ENCODE peak calls at places on chromosomes 16 and 17, in seven cellular contexts. One of them, this sample, is unnamed.

GRCh38 chr17:35612924-35613521 is 25.9 kb downstream of the AP2B1 start:
- DNase-seq in coronary artery: no peak
- DNase-seq in GM12865: peak; percentile 55
- DNase-seq in Peyer's patch: peak; percentile 22
- DNase-seq in stomach: peak; percentile 44
- DNase-seq in heart right ventricle: peak; percentile 20
- DNase-seq in BJ: no peak
- DNase-seq in this sample: peak; percentile 78

GRCh38 chr17:45342871-45343526 is 26.2 kb upstream of the MAP3K14 start:
- DNase-seq in coronary artery: no peak
- DNase-seq in GM12865: no peak
- DNase-seq in Peyer's patch: no peak
- DNase-seq in stomach: no peak
- DNase-seq in heart right ventricle: no peak
- DNase-seq in BJ: no peak
- DNase-seq in this sample: no peak

GRCh38 chr17:76382305-76382802 is 2.1 kb upstream of the SPHK1 start:
- DNase-seq in coronary artery: no peak
- DNase-seq in GM12865: no peak
- DNase-seq in Peyer's patch: no peak
- DNase-seq in stomach: no peak
- DNase-seq in heart right ventricle: no peak
- DNase-seq in BJ: no peak
- DNase-seq in this sample: no peak

GRCh38 chr16:54930034-54930938 is at the start of gene IRX5:
- DNase-seq in coronary artery: peak; percentile 96
- DNase-seq in GM12865: peak; percentile 54
- DNase-seq in Peyer's patch: peak; percentile 20
- DNase-seq in stomach: peak; percentile 92
- DNase-seq in heart right ventricle: peak; percentile 92
- DNase-seq in BJ: peak; percentile 82
- DNase-seq in this sample: peak; percentile 96

GRCh38 chr17:65472602-65473001 is 88.8 kb downstream of the AXIN2 start:
- DNase-seq in coronary artery: peak; percentile 81
- DNase-seq in GM12865: no peak
- DNase-seq in Peyer's patch: no peak
- DNase-seq in stomach: no peak
- DNase-seq in heart right ventricle: no peak
- DNase-seq in BJ: peak; percentile 9
- DNase-seq in this sample: peak; percentile 80

GRCh38 chr16:58670946-58671583 is 13.5 kb downstream of the SLC38A7 start:
- DNase-seq in coronary artery: no peak
- DNase-seq in GM12865: no peak
- DNase-seq in Peyer's patch: no peak
- DNase-seq in stomach: no peak
- DNase-seq in heart right ventricle: no peak
- DNase-seq in BJ: no peak
- DNase-seq in this sample: no peak

GRCh38 chr17:72434581-72434980 is 313.8 kb downstream of the SOX9 start:
- DNase-seq in coronary artery: no peak
- DNase-seq in GM12865: no peak
- DNase-seq in Peyer's patch: no peak
- DNase-seq in stomach: no peak
- DNase-seq in heart right ventricle: no peak
- DNase-seq in BJ: no peak
- DNase-seq in this sample: no peak

GRCh38 chr16:72865258-72865657 is 182.7 kb downstream of the ZFHX3 start:
- DNase-seq in coronary artery: no peak
- DNase-seq in GM12865: no peak
- DNase-seq in Peyer's patch: no peak
- DNase-seq in stomach: no peak
- DNase-seq in heart right ventricle: no peak
- DNase-seq in BJ: no peak
- DNase-seq in this sample: no peak

GRCh38 chr17:60630352-60630751 is 30.4 kb downstream of the PPM1D start:
- DNase-seq in coronary artery: no peak
- DNase-seq in GM12865: no peak
- DNase-seq in Peyer's patch: no peak
- DNase-seq in stomach: no peak
- DNase-seq in heart right ventricle: no peak
- DNase-seq in BJ: no peak
- DNase-seq in this sample: peak; percentile 61

GRCh38 chr17:40535924-40536717 is 29.2 kb downstream of the CCR7 start:
- DNase-seq in coronary artery: no peak
- DNase-seq in GM12865: no peak
- DNase-seq in Peyer's patch: no peak
- DNase-seq in stomach: no peak
- DNase-seq in heart right ventricle: peak; percentile 70
- DNase-seq in BJ: no peak
- DNase-seq in this sample: peak; percentile 65

GRCh38 chr16:84950906-84951305 is 60.4 kb downstream of the ZDHHC7 start:
- DNase-seq in coronary artery: no peak
- DNase-seq in GM12865: peak; percentile 55
- DNase-seq in Peyer's patch: no peak
- DNase-seq in stomach: no peak
- DNase-seq in heart right ventricle: no peak
- DNase-seq in BJ: no peak
- DNase-seq in this sample: no peak

GRCh38 chr16:84314373-84314772 is 19.7 kb downstream of the WFDC1 start:
- DNase-seq in coronary artery: no peak
- DNase-seq in GM12865: no peak
- DNase-seq in Peyer's patch: no peak
- DNase-seq in stomach: no peak
- DNase-seq in heart right ventricle: no peak
- DNase-seq in BJ: no peak
- DNase-seq in this sample: no peak

GRCh38 chr17:67127925-67128324 is 83.6 kb downstream of the CACNG1 start:
- DNase-seq in coronary artery: no peak
- DNase-seq in GM12865: no peak
- DNase-seq in Peyer's patch: no peak
- DNase-seq in stomach: no peak
- DNase-seq in heart right ventricle: no peak
- DNase-seq in BJ: no peak
- DNase-seq in this sample: no peak

GRCh38 chr17:77286641-77287431 is 146.1 kb downstream of the SEC14L1 start:
- DNase-seq in coronary artery: no peak
- DNase-seq in GM12865: no peak
- DNase-seq in Peyer's patch: no peak
- DNase-seq in stomach: peak; percentile 88
- DNase-seq in heart right ventricle: peak; percentile 51
- DNase-seq in BJ: no peak
- DNase-seq in this sample: peak; percentile 80

GRCh38 chr17:4001048-4001590 is 36.9 kb upstream of the ATP2A3 start:
- DNase-seq in coronary artery: no peak
- DNase-seq in GM12865: no peak
- DNase-seq in Peyer's patch: no peak
- DNase-seq in stomach: no peak
- DNase-seq in heart right ventricle: no peak
- DNase-seq in BJ: no peak
- DNase-seq in this sample: no peak

GRCh38 chr16:54370653-54371052 is 84.1 kb upstream of the IRX3 start:
- DNase-seq in coronary artery: no peak
- DNase-seq in GM12865: no peak
- DNase-seq in Peyer's patch: no peak
- DNase-seq in stomach: no peak
- DNase-seq in heart right ventricle: peak; percentile 45
- DNase-seq in BJ: no peak
- DNase-seq in this sample: no peak

GRCh38 chr17:46986401-46986800 is 7.3 kb upstream of the RPRML start:
- DNase-seq in coronary artery: no peak
- DNase-seq in GM12865: no peak
- DNase-seq in Peyer's patch: no peak
- DNase-seq in stomach: no peak
- DNase-seq in heart right ventricle: no peak
- DNase-seq in BJ: no peak
- DNase-seq in this sample: no peak

GRCh38 chr17:32695864-32696263 is 181.1 kb downstream of the MYO1D start:
- DNase-seq in coronary artery: no peak
- DNase-seq in GM12865: no peak
- DNase-seq in Peyer's patch: no peak
- DNase-seq in stomach: no peak
- DNase-seq in heart right ventricle: no peak
- DNase-seq in BJ: no peak
- DNase-seq in this sample: no peak

GRCh38 chr17:57440522-57441269 is 184.4 kb downstream of the MSI2 start:
- DNase-seq in coronary artery: peak; percentile 84
- DNase-seq in GM12865: peak; percentile 40
- DNase-seq in Peyer's patch: peak; percentile 40
- DNase-seq in stomach: peak; percentile 60
- DNase-seq in heart right ventricle: peak; percentile 72
- DNase-seq in BJ: no peak
- DNase-seq in this sample: peak; percentile 92
- TF ChIP-seq CTCF in coronary artery: no peak
- TF ChIP-seq CTCF in GM12865: no peak
- TF ChIP-seq CTCF in Peyer's patch: no peak
- TF ChIP-seq CTCF in stomach: peak; percentile 43
- TF ChIP-seq CTCF in heart right ventricle: peak; percentile 30
- TF ChIP-seq CTCF in BJ: no peak
- TF ChIP-seq CTCF in this sample: peak; percentile 59

DNA sequence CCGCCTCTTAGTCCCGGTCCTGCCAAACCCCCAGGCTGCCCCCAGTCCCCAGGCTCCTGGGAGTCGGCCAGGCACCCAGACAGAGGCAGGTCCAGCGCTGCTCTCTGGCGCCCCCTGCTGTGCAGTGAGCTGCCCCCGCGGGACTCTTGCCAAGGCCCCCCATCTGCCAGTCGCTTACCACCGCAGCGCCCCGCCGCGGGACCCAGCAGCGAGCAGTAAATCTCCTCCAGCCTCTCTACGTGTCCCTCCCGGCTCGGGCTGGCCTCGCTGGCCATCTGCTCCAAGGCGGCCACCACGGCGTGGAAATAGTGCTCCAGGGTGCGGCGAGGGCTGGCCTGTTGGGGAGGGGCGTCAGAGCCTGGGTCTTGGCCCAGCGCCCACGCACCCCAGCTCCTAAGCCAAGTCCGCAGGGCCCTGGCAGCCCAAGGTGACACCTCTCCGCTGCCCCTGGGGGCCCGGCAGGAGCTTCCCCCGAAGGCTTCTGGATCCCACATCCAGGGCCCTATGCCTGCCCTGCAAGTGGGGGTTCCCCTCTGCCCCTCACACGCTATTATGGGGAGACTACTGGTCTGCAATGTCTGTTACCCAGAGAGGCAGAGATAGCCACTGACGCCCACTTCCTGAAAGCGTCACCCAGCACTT is 33.7 kb upstream of the MFSD6L start:
- DNase-seq in coronary artery: no peak
- DNase-seq in GM12865: peak; percentile 33
- DNase-seq in Peyer's patch: no peak
- DNase-seq in stomach: no peak
- DNase-seq in heart right ventricle: peak; percentile 31
- DNase-seq in BJ: no peak
- DNase-seq in this sample: no peak
- H3K4me3 ChIP-seq in coronary artery: no peak overlapping the region
- H3K4me3 ChIP-seq in GM12865: no peak overlapping the region
- H3K4me3 ChIP-seq in Peyer's patch: no peak overlapping the region
- H3K4me3 ChIP-seq in stomach: no peak overlapping the region
- H3K4me3 ChIP-seq in heart right ventricle: no peak overlapping the region
- H3K4me3 ChIP-seq in BJ: no peak overlapping the region
- H3K4me3 ChIP-seq in this sample: no peak overlapping the region

DNA sequence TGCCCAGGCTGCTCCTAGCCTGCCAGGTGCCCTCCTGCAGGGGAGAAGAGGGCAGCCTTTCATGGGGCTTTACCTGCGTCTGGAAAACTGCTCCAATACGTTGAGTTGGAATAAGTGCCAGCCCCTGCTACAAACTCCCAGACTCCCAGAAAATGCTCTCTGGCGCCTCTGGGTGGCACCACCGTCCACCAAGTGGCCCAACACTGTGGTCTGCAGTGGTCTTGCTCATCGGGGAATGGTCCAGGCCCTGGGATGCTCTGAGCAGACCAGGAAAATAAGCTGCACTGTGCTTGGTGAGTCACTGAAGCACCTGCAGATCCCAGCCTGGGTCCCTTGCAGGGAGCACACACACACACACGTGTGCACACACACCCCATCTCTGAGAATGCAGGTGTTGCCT is 20.8 kb downstream of the CDIP1 start:
- DNase-seq in coronary artery: no peak
- DNase-seq in GM12865: peak; percentile 32
- DNase-seq in Peyer's patch: no peak
- DNase-seq in stomach: no peak
- DNase-seq in heart right ventricle: no peak
- DNase-seq in BJ: no peak
- DNase-seq in this sample: peak; percentile 52
- TF ChIP-seq CTCF in coronary artery: no peak
- TF ChIP-seq CTCF in GM12865: peak; percentile 59
- TF ChIP-seq CTCF in Peyer's patch: peak; percentile 44
- TF ChIP-seq CTCF in stomach: peak; percentile 38
- TF ChIP-seq CTCF in heart right ventricle: peak; percentile 34
- TF ChIP-seq CTCF in BJ: peak; percentile 63
- TF ChIP-seq CTCF in this sample: peak; percentile 58

GRCh38 chr16:50694206-50694605 is 800 bp downstream of the NOD2 start:
- DNase-seq in coronary artery: no peak
- DNase-seq in GM12865: peak; percentile 43
- DNase-seq in Peyer's patch: no peak
- DNase-seq in stomach: no peak
- DNase-seq in heart right ventricle: no peak
- DNase-seq in BJ: no peak
- DNase-seq in this sample: no peak
- H3K4me3 ChIP-seq in coronary artery: peak overlapping the region; percentile 80
- H3K4me3 ChIP-seq in GM12865: peak overlapping the region; percentile 60
- H3K4me3 ChIP-seq in Peyer's patch: no peak overlapping the region
- H3K4me3 ChIP-seq in stomach: peak overlapping the region; percentile 48
- H3K4me3 ChIP-seq in heart right ventricle: peak overlapping the region; percentile 48
- H3K4me3 ChIP-seq in BJ: no peak overlapping the region
- H3K4me3 ChIP-seq in this sample: no peak overlapping the region